ENCODE peak calls at places on chromosomes 11 and 22, in six cellular contexts. M is IMR-90, X is GM12865, K is heart right ventricle, T is fibroblast of the aortic adventitia, H is RWPE2. Y is an unnamed sample.

GRCh38 chr11:2555891-2556290 is 111.1 kb downstream of the KCNQ1 start:
- DNase-seq in M (no peak), X (no peak), K (no peak), T (no peak), H (no peak), Y (peak; percentile 32)

GRCh38 chr11:73999581-74000306 is 9.1 kb downstream of the UCP3 start:
- DNase-seq in H (no peak), K (no peak), X (peak; percentile 38), T (no peak), M (no peak), Y (no peak)

GRCh38 chr11:84532364-84532763 is 1094.8 kb downstream of the DLG2 start:
- DNase-seq in K (no peak), H (no peak), T (no peak), M (no peak), X (no peak), Y (no peak)

GRCh38 chr22:44994399-44995281 is 15.2 kb downstream of the PHF21B start:
- DNase-seq in K (no peak), T (no peak), M (no peak), X (no peak), H (no peak), Y (no peak)

GRCh38 chr11:128553662-128554392 is 33.5 kb downstream of the ETS1 start:
- DNase-seq in T (peak; percentile 58), M (peak; percentile 32), X (peak; percentile 57), K (peak; percentile 67), H (no peak), Y (no peak)

GRCh38 chr11:15775051-15775541 is 581.2 kb downstream of the SOX6 start:
- DNase-seq in M (peak; percentile 19), X (no peak), H (no peak), K (peak; percentile 25), T (peak; percentile 11), Y (no peak)

GRCh38 chr11:87463486-87464102 is 425.9 kb downstream of the TMEM135 start:
- DNase-seq in K (no peak), T (no peak), X (peak; percentile 46), H (no peak), M (peak; percentile 36), Y (no peak)

GRCh38 chr11:86811637-86812321 is 11.4 kb downstream of the PRSS23 start:
- DNase-seq in M (peak; percentile 85), K (no peak), T (peak; percentile 54), X (no peak), H (no peak), Y (no peak)

GRCh38 chr11:569273-569885 is 6.9 kb upstream of the PHRF1 start:
- DNase-seq in H (no peak), T (no peak), X (no peak), M (no peak), K (peak; percentile 41), Y (no peak)

GRCh38 chr22:46273432-46274148 is 5.8 kb downstream of the TTC38 start:
- DNase-seq in X (no peak), H (no peak), T (no peak), M (no peak), K (no peak), Y (no peak)

GRCh38 chr11:2215230-2215560 is 43.6 kb upstream of the TH start:
- DNase-seq in X (no peak), K (no peak), T (no peak), H (no peak), M (no peak), Y (peak; percentile 46)

GRCh38 chr11:316031-316701 is 2.3 kb downstream of the IFITM1 start:
- DNase-seq in X (peak; percentile 10), T (no peak), H (peak; percentile 60), K (no peak), M (no peak), Y (peak; percentile 72)

GRCh38 chr22:24051568-24051967 is 40.5 kb downstream of the CABIN1 start:
- DNase-seq in X (no peak), M (no peak), T (peak; percentile 80), K (no peak), H (no peak), Y (no peak)

GRCh38 chr11:119055901-119056300 is 1.1 kb downstream of the HYOU1 start:
- DNase-seq in T (peak; percentile 35), H (no peak), K (no peak), X (peak; percentile 50), M (peak; percentile 37), Y (no peak)

GRCh38 chr11:26193714-26194373 is 138.1 kb upstream of the ANO3 start:
- DNase-seq in K (no peak), T (no peak), X (no peak), H (no peak), M (peak; percentile 22), Y (no peak)

GRCh38 chr11:2791521-2792375 is 92.0 kb upstream of the KCNQ1OT1 start:
- DNase-seq in T (no peak), X (no peak), M (no peak), K (no peak), H (no peak), Y (peak; percentile 69)

GRCh38 chr11:17384002-17384511 is 4.4 kb downstream of the KCNJ11 start:
- DNase-seq in M (peak; percentile 79), T (peak; percentile 87), K (peak; percentile 78), H (no peak), X (peak; percentile 89), Y (peak; percentile 89)

GRCh38 chr11:69939551-69940245 is 120.5 kb upstream of the FGF3 start:
- DNase-seq in K (peak; percentile 86), M (peak; percentile 77), H (peak; percentile 31), T (peak; percentile 86), X (no peak), Y (peak; percentile 68)

GRCh38 chr11:2207773-2208621 is 36.4 kb upstream of the TH start:
- DNase-seq in X (no peak), T (no peak), K (peak; percentile 2), M (no peak), H (peak; percentile 46), Y (peak; percentile 51)

GRCh38 chr22:37633082-37633692 is 6.3 kb upstream of the SH3BP1 start:
- DNase-seq in K (no peak), X (peak; percentile 87), T (no peak), H (no peak), M (no peak), Y (no peak)

GRCh38 chr22:20783844-20784723 is 10.2 kb downstream of the SERPIND1 start:
- DNase-seq in X (peak; percentile 81), K (peak; percentile 23), M (peak; percentile 74), H (no peak), T (peak; percentile 73), Y (no peak)

GRCh38 chr11:61279934-61280656 is 15.0 kb downstream of the VWCE start:
- DNase-seq in T (peak; percentile 30), M (peak; percentile 58), X (no peak), K (no peak), H (no peak), Y (no peak)
- TF ChIP-seq CTCF in T (no peak), M (no peak), X (no peak), K (no peak), H (no peak), Y (no peak)

DNA sequence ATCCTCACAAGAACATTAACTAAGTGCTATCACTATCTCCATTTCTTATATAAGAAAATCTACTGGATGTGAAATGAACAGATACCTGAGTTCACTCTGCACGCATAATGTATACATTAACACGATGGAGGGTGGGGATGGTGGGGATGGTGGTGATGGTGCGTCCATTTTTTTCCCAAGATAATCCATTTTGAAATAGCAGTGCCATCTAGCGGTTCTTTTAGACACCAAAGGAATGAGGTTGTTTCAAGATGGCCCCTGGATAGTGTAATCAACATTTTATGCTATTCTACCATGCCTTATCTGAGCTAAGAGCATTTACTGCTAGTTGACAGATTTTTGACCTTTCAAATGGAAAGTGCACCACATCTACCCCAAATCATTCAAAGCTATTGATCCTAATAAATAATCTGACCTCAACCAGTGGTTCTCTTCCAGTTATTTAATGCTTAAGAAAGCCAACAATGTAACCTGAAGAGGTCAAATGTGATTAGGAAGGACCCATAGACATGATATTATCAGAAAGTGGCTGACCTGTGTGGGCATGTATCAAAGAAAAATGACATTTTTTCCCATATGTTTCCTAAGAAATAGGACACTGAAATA is 714.7 kb upstream of the TENM4 start:
- DNase-seq in M (peak; percentile 37), T (peak; percentile 40), X (peak; percentile 27), K (no peak), H (no peak), Y (no peak)
- TF ChIP-seq CTCF in M (peak; percentile 80), T (peak; percentile 55), X (peak; percentile 44), K (peak; percentile 42), H (peak; percentile 85), Y (peak; percentile 44)

GRCh38 chr11:133576351-133576750 is 44.0 kb upstream of the OPCML start:
- DNase-seq in H (no peak), K (no peak), X (no peak), M (no peak), T (no peak), Y (no peak)
- TF ChIP-seq CTCF in H (no peak), K (no peak), X (peak; percentile 14), M (no peak), T (no peak), Y (peak; percentile 5)

DNA sequence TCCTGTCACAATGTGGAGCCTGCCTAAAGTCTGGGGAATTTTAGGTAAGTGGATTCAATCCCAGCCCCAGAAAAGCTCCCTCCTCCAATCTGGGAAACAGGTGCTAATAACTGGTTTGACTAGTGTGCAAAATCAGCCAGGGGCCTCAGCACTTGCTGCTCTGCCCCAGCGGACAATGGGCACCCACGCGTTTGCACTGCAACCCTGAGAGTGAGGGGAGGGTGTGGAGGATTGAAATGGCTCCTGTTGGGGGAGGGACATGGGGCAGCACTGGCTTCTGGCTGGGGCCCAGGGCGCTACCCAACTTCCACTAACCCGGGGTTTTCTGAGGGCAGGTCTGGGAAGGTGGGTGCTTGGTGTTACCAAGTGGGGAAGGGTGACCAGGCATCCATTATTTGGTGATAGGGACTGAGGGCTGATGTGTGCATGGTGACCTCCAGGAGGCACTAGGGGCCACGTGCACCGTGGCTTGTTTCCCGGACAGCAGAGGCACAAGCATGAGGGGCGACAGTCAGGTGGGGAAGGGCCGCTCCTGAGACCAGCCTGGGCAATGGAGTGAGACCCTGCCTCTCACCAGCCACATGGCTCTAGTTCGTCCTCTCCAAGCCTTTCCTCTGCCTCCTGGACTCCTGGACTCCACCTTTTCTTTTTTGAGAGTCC is 4.3 kb upstream of the PNPLA5 start:
- DNase-seq in K (no peak), H (no peak), M (no peak), T (no peak), X (no peak), Y (no peak)
- TF ChIP-seq CTCF in K (no peak), H (no peak), M (no peak), T (no peak), X (no peak), Y (no peak)

Y was measured in upper lobe of right lung.